ENCODE peak calls at places on chromosomes 7 and 10, in five cellular contexts. L, F, A, I and V are unnamed samples.

GRCh38 chr7:79182283-79182682 is 271.2 kb downstream of the MAGI2 start:
- DNase-seq in L (no peak), A (no peak), I (peak), F (no peak), V (no peak)

GRCh38 chr10:113665806-113666354 is 2.0 kb upstream of the NRAP start:
- DNase-seq in L (no peak), A (no peak), I (peak), F (no peak), V (no peak)

GRCh38 chr10:102299873-102300272 is 54.5 kb downstream of the GBF1 start:
- DNase-seq in L (no peak), F (no peak), I (no peak), A (no peak), V (no peak)

GRCh38 chr7:100679927-100680588 is 6.5 kb downstream of the GNB2 start:
- DNase-seq in F (no peak), L (no peak), I (no peak), A (no peak), V (no peak)

GRCh38 chr10:5284311-5285057 is 80.3 kb upstream of the UCN3 start:
- DNase-seq in L (no peak), I (no peak), A (no peak), F (no peak), V (no peak)

GRCh38 chr10:5775705-5776104 is 37.5 kb downstream of the GDI2 start:
- DNase-seq in L (no peak), F (peak), I (no peak), A (peak), V (peak)

GRCh38 chr7:50914460-50914859 is 131.8 kb upstream of the GRB10 start:
- DNase-seq in I (no peak), L (no peak), F (no peak), A (no peak), V (no peak)

GRCh38 chr10:132515811-132516726 is 21.5 kb upstream of the INPP5A start:
- DNase-seq in A (no peak), L (peak), F (no peak), I (no peak), V (no peak)

GRCh38 chr7:5525271-5526189 is 101.9 kb upstream of the TNRC18 start:
- DNase-seq in I (no peak), F (no peak), L (peak), A (no peak), V (peak)

GRCh38 chr10:25701651-25702050 is 232.4 kb upstream of the MYO3A start:
- DNase-seq in I (no peak), L (no peak), F (no peak), A (no peak), V (no peak)

GRCh38 chr7:108329514-108329913 is 126.7 kb downstream of the NRCAM start:
- DNase-seq in I (no peak), A (no peak), F (no peak), L (no peak), V (no peak)

GRCh38 chr10:32955299-32955772 is 2.7 kb downstream of the ITGB1 start:
- DNase-seq in L (no peak), I (no peak), A (no peak), F (no peak), V (no peak)

GRCh38 chr10:123148414-123149161 is 652 bp downstream of the HMX2 start:
- DNase-seq in A (no peak), F (no peak), I (no peak), L (no peak), V (no peak)

GRCh38 chr10:84715911-84716310 is 387.5 kb downstream of the CCSER2 start:
- DNase-seq in I (no peak), A (no peak), F (no peak), L (peak), V (peak)

GRCh38 chr10:79507436-79508167 is 4.7 kb upstream of the EIF5AL1 start:
- DNase-seq in A (no peak), F (no peak), I (no peak), L (no peak), V (no peak)

GRCh38 chr7:106012935-106013439 is 49.9 kb downstream of the CDHR3 start:
- DNase-seq in I (peak), F (no peak), L (no peak), A (no peak), V (no peak)

GRCh38 chr10:111446966-111447365 is 370.1 kb downstream of the ADRA2A start:
- DNase-seq in I (no peak), F (no peak), L (no peak), A (no peak), V (no peak)

GRCh38 chr7:105853931-105854419 is 22.4 kb downstream of the ATXN7L1 start:
- DNase-seq in A (no peak), I (no peak), F (no peak), L (peak), V (no peak)

GRCh38 chr7:44983742-44984477 is 5.1 kb upstream of the MYO1G start:
- DNase-seq in A (no peak), I (no peak), L (no peak), F (no peak), V (no peak)

GRCh38 chr10:30384791-30385201 is 35.7 kb upstream of the MTPAP start:
- DNase-seq in F (no peak), I (no peak), L (peak), A (no peak), V (peak)

GRCh38 chr7:148941598-148942280 is 57.6 kb upstream of the EZH2 start:
- DNase-seq in I (no peak), A (peak), F (no peak), L (peak), V (peak)

GRCh38 chr7:118590107-118590506 is 365.6 kb downstream of the ANKRD7 start:
- DNase-seq in A (no peak), F (no peak), L (no peak), I (no peak), V (no peak)

GRCh38 chr7:142808802-142809583 is 38.2 kb downstream of the PRSS2 start:
- DNase-seq in A (peak), I (no peak), F (peak), L (no peak), V (no peak)

GRCh38 chr10:59904431-59905065 is 1.8 kb downstream of the CCDC6 start:
- DNase-seq in L (no peak), A (no peak), I (no peak), F (no peak), V (no peak)

GRCh38 chr10:15474671-15475070 is 103.6 kb upstream of the FAM171A1 start:
- DNase-seq in I (no peak), F (no peak), L (no peak), A (no peak), V (no peak)

GRCh38 chr7:76272142-76272541 is 30.3 kb upstream of the HSPB1 start:
- DNase-seq in I (no peak), F (no peak), A (no peak), L (no peak), V (no peak)

GRCh38 chr10:111107023-111107422 is 30.2 kb downstream of the ADRA2A start:
- DNase-seq in A (no peak), L (no peak), I (no peak), F (no peak), V (no peak)

GRCh38 chr10:75407296-75407715 is 5.7 kb upstream of the ZNF503 start:
- DNase-seq in L (no peak), A (no peak), F (no peak), I (no peak), V (no peak)

GRCh38 chr7:32670105-32670504 is 174.8 kb downstream of the AVL9 start:
- DNase-seq in F (no peak), A (no peak), I (peak), L (no peak), V (peak)

GRCh38 chr10:48496831-48497792 is 107.8 kb downstream of the ARHGAP22 start:
- DNase-seq in L (peak), F (no peak), I (peak), A (no peak), V (no peak)

GRCh38 chr7:150877545-150877944 is 25.2 kb downstream of the AOC1 start:
- DNase-seq in I (no peak), A (no peak), L (no peak), F (no peak), V (no peak)

GRCh38 chr7:95476072-95476845 is 9.5 kb upstream of the ASB4 start:
- DNase-seq in L (no peak), A (no peak), F (no peak), I (no peak), V (peak)

GRCh38 chr10:118148245-118148644 is 101.5 kb upstream of the RAB11FIP2 start:
- DNase-seq in A (no peak), F (no peak), L (no peak), I (no peak), V (no peak)

GRCh38 chr7:151088856-151089699 is 2.8 kb downstream of the AGAP3 start:
- DNase-seq in I (no peak), L (no peak), F (no peak), A (no peak), V (peak)

GRCh38 chr7:134660961-134661376 is 14.3 kb downstream of the BPGM start:
- DNase-seq in A (no peak), L (no peak), F (no peak), I (peak), V (peak)

GRCh38 chr7:121198502-121198901 is 130.3 kb upstream of the WNT16 start:
- DNase-seq in L (no peak), I (no peak), F (no peak), A (no peak), V (no peak)

GRCh38 chr10:13382759-13383753 is 35.0 kb upstream of the SEPHS1 start:
- DNase-seq in L (no peak), A (no peak), I (no peak), F (no peak), V (no peak)